ENCODE peak calls at places on chromosomes 2 and 18, in eight cellular contexts. G, H, S, F, D, J, Y and I are unnamed samples.

GRCh38 chr18:72152935-72153334 is 391.2 kb downstream of the CBLN2 start:
- DNase-seq in G (no peak), H (no peak), S (no peak), F (no peak), D (no peak), J (no peak), Y (no peak), I (no peak)

GRCh38 chr2:170204561-170204960 is 26.6 kb downstream of the MYO3B start:
- DNase-seq in G (no peak), H (no peak), S (no peak), F (no peak), D (no peak), J (no peak), Y (no peak), I (no peak)

GRCh38 chr2:105934467-105934866 is 189.8 kb downstream of the NCK2 start:
- DNase-seq in G (no peak), H (no peak), S (no peak), F (no peak), D (no peak), J (no peak), Y (no peak), I (peak; percentile 30)

GRCh38 chr18:62556397-62556796 is 33.6 kb downstream of the ZCCHC2 start:
- DNase-seq in G (no peak), H (no peak), S (no peak), F (no peak), D (no peak), J (no peak), Y (no peak), I (no peak)

GRCh38 chr2:43139996-43140621 is 86.3 kb downstream of the ZFP36L2 start:
- DNase-seq in G (peak; percentile 65), H (no peak), S (no peak), F (no peak), D (no peak), J (peak; percentile 80), Y (no peak), I (no peak)

GRCh38 chr2:234556848-234557573 is 60.1 kb upstream of the ARL4C start:
- DNase-seq in G (no peak), H (no peak), S (no peak), F (no peak), D (no peak), J (no peak), Y (peak; percentile 68), I (no peak)

GRCh38 chr2:23594079-23594494 is 209.1 kb downstream of the KLHL29 start:
- DNase-seq in G (no peak), H (no peak), S (no peak), F (no peak), D (no peak), J (peak; percentile 59), Y (no peak), I (no peak)

GRCh38 chr2:194166818-194167217 is 1490.2 kb upstream of the SLC39A10 start:
- DNase-seq in G (no peak), H (no peak), S (no peak), F (no peak), D (no peak), J (no peak), Y (no peak), I (no peak)

GRCh38 chr2:120461092-120461491 is 115.2 kb downstream of the INHBB start:
- DNase-seq in G (no peak), H (no peak), S (no peak), F (no peak), D (no peak), J (peak; percentile 57), Y (no peak), I (no peak)

GRCh38 chr18:31657823-31658669 is 26.3 kb downstream of the B4GALT6 start:
- DNase-seq in G (no peak), H (peak; percentile 34), S (no peak), F (no peak), D (no peak), J (no peak), Y (no peak), I (no peak)

GRCh38 chr2:216235462-216235861 is 126.3 kb downstream of the XRCC5 start:
- DNase-seq in G (no peak), H (no peak), S (no peak), F (no peak), D (no peak), J (peak; percentile 55), Y (no peak), I (no peak)

GRCh38 chr2:138267161-138267901 is 234.2 kb upstream of the SPOPL start:
- DNase-seq in G (no peak), H (no peak), S (no peak), F (no peak), D (no peak), J (no peak), Y (peak; percentile 88), I (no peak)

GRCh38 chr2:41109744-41110143 is 657.9 kb upstream of the SLC8A1 start:
- DNase-seq in G (no peak), H (no peak), S (no peak), F (no peak), D (no peak), J (no peak), Y (no peak), I (no peak)

GRCh38 chr2:88190808-88191721 is 20.9 kb downstream of the THNSL2 start:
- DNase-seq in G (no peak), H (peak; percentile 31), S (no peak), F (peak; percentile 71), D (no peak), J (no peak), Y (peak; percentile 23), I (no peak)

GRCh38 chr2:12816379-12817306 is 99.9 kb downstream of the TRIB2 start:
- DNase-seq in G (no peak), H (no peak), S (no peak), F (no peak), D (no peak), J (no peak), Y (peak; percentile 87), I (no peak)

GRCh38 chr2:50509852-50510251 is 522.1 kb downstream of the NRXN1 start:
- DNase-seq in G (no peak), H (no peak), S (no peak), F (no peak), D (no peak), J (no peak), Y (no peak), I (no peak)

GRCh38 chr2:50515638-50516037 is 516.3 kb downstream of the NRXN1 start:
- DNase-seq in G (no peak), H (no peak), S (no peak), F (no peak), D (no peak), J (no peak), Y (no peak), I (no peak)

GRCh38 chr2:50512397-50512796 is 519.5 kb downstream of the NRXN1 start:
- DNase-seq in G (no peak), H (no peak), S (no peak), F (no peak), D (no peak), J (no peak), Y (no peak), I (no peak)

GRCh38 chr2:50514881-50515280 is 517.1 kb downstream of the NRXN1 start:
- DNase-seq in G (no peak), H (no peak), S (no peak), F (no peak), D (no peak), J (no peak), Y (no peak), I (no peak)

GRCh38 chr2:50513724-50514123 is 518.2 kb downstream of the NRXN1 start:
- DNase-seq in G (no peak), H (no peak), S (no peak), F (no peak), D (no peak), J (no peak), Y (no peak), I (no peak)
- TF ChIP-seq CTCF in G (no peak), H (no peak), S (no peak), F (no peak), D (no peak), J (no peak), Y (no peak), I (no peak)

GRCh38 chr2:232415736-232416520 is 9.3 kb downstream of the ALPG start:
- DNase-seq in G (no peak), H (no peak), S (no peak), F (no peak), D (no peak), J (no peak), Y (no peak), I (no peak)
- H3K27me3 ChIP-seq in G (peaks cover 86% of the 10 kb centered on the region), H (peaks cover 35% of the 10 kb centered on the region), S (peaks cover 3% of the 10 kb centered on the region), F (no peaks in the 10 kb centered on the region), D (peaks cover under 1% of the 10 kb centered on the region), J (peaks cover 29% of the 10 kb centered on the region), Y (peaks cover 80% of the 10 kb centered on the region), I (peaks cover 37% of the 10 kb centered on the region)

DNA sequence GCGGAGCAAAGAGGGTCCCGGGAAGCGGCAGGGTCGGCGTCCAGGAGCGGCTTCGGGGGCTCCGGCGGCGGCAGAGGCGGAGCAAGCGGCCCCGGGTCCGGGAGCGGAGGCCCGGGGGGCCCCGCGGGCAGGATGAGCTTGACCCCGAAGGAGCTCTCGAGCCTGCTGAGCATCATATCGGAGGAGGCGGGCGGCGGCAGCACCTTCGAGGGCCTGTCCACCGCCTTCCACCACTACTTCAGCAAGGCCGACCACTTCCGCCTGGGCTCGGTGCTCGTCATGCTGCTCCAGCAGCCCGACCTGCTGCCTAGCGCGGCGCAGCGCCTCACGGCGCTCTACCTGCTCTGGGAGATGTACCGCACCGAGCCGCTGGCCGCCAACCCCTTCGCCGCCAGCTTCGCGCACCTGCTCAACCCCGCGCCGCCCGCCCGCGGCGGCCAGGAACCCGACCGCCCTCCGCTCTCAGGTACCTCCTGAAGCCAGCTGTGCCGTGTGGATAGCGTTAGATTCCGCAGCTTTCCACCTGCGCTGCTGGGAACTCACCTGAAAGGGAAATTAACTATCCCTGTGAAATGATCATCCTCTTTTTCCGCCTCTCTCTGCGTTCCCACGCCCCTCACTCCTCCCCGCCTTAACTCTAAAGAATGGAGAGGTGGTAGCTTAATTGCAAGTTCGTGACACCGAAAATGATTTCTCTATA is 477 bp downstream of the CNOT11 start:
- DNase-seq in G (peak; percentile 60), H (peak; percentile 59), S (no peak), F (peak; percentile 51), D (peak; percentile 26), J (peak; percentile 98), Y (peak; percentile 68), I (peak; percentile 71)
- TF ChIP-seq CTCF in G (no peak), H (no peak), S (no peak), F (no peak), D (no peak), J (no peak), Y (no peak), I (no peak)

GRCh38 chr2:177044686-177045085 is 167.9 kb upstream of the HNRNPA3 start:
- DNase-seq in G (no peak), H (no peak), S (no peak), F (no peak), D (no peak), J (no peak), Y (no peak), I (no peak)

GRCh38 chr2:177038772-177039484 is 173.7 kb upstream of the HNRNPA3 start:
- DNase-seq in G (no peak), H (no peak), S (no peak), F (no peak), D (no peak), J (no peak), Y (no peak), I (no peak)

GRCh38 chr2:177036754-177037153 is 175.8 kb upstream of the HNRNPA3 start:
- DNase-seq in G (no peak), H (no peak), S (no peak), F (no peak), D (no peak), J (no peak), Y (no peak), I (no peak)

DNA sequence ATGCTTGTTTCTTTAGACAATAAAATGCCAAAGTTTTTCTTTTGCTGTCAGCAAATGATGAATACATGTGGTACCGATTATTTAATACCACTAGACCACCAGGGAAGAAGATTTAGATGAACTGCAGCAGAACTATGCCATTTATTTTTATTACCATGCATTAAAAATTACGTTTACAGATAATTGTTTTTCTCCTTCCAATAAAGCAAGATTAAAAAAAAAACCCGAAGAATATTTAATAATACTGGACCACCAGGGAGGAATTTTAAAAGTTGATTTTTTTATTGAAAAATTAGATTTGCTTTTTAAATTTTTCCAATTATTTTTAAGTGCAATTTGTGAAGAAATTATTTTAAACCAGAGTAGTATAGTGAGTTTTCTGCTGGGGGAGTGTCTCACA is 170.3 kb upstream of the HNRNPA3 start:
- DNase-seq in G (no peak), H (no peak), S (no peak), F (no peak), D (no peak), J (no peak), Y (no peak), I (no peak)
- H3K27me3 ChIP-seq in G (peaks cover 5% of the 10 kb centered on the region), H (peaks cover 10% of the 10 kb centered on the region), S (peaks cover 10% of the 10 kb centered on the region), F (peaks cover 15% of the 10 kb centered on the region), D (no peaks in the 10 kb centered on the region), J (no peaks in the 10 kb centered on the region), Y (no peaks in the 10 kb centered on the region), I (peaks cover 10% of the 10 kb centered on the region)